ENCODE peak calls at places on chromosomes 5 and 9, in seven cellular contexts. U is PC-3; C is CD8-positive, alpha-beta T cell; F is neuronal stem cell; K is breast epithelium; L is CD4-positive, CD25-positive, alpha-beta regulatory T cell; N is mesendoderm. I is an unnamed sample.
A peak's percentile ranks its signal among the peaks of the same experiment; 100 is the strongest.

GRCh38 chr9:114366334-114367128 is 21.3 kb downstream of the AKNA start:
- DNase-seq in U (peak; percentile 87), C (no peak), F (no peak), K (no peak), L (no peak), N (no peak), I (no peak)

GRCh38 chr5:34976347-34976746 is 47.0 kb downstream of the DNAJC21 start:
- DNase-seq in U (no peak), C (no peak), F (no peak), K (no peak), L (no peak), N (peak; percentile 25), I (no peak)

GRCh38 chr5:66894480-66895240 is 298.5 kb downstream of the MAST4 start:
- DNase-seq in U (peak; percentile 3), C (no peak), F (no peak), K (no peak), L (no peak), N (no peak), I (no peak)

GRCh38 chr5:94969174-94969573 is 315.7 kb downstream of the MCTP1 start:
- DNase-seq in U (peak; percentile 51), C (no peak), F (no peak), K (no peak), L (no peak), N (peak; percentile 5), I (no peak)

GRCh38 chr5:44332360-44332971 is 56.8 kb downstream of the FGF10 start:
- DNase-seq in U (peak; percentile 82), C (no peak), F (peak; percentile 49), K (no peak), L (no peak), N (peak; percentile 84), I (no peak)

GRCh38 chr9:87630266-87630665 is 95.7 kb upstream of the CTSL start:
- DNase-seq in U (no peak), C (no peak), F (no peak), K (no peak), L (no peak), N (peak; percentile 64), I (no peak)

GRCh38 chr9:114910541-114910940 is 19.9 kb downstream of the TNFSF8 start:
- DNase-seq in U (no peak), C (no peak), F (no peak), K (no peak), L (no peak), N (no peak), I (peak; percentile 10)

GRCh38 chr9:123062306-123063171 is 29.1 kb downstream of the GPR21 start:
- DNase-seq in U (no peak), C (no peak), F (no peak), K (no peak), L (no peak), N (no peak), I (no peak)

GRCh38 chr9:86193088-86193487 is 66.4 kb downstream of the C9orf153 start:
- DNase-seq in U (no peak), C (no peak), F (no peak), K (no peak), L (no peak), N (no peak), I (no peak)

GRCh38 chr9:131259432-131259885 is 16.9 kb downstream of the FAM78A start:
- DNase-seq in U (no peak), C (no peak), F (no peak), K (no peak), L (no peak), N (no peak), I (no peak)

GRCh38 chr5:158679221-158679641 is 420.5 kb downstream of the EBF1 start:
- DNase-seq in U (no peak), C (no peak), F (no peak), K (no peak), L (no peak), N (peak; percentile 47), I (no peak)

GRCh38 chr5:127322405-127322804 is 31.8 kb downstream of the MEGF10 start:
- DNase-seq in U (no peak), C (no peak), F (no peak), K (no peak), L (no peak), N (no peak), I (no peak)

GRCh38 chr5:139660105-139660915 is 12.2 kb downstream of the CXXC5 start:
- DNase-seq in U (peak; percentile 82), C (no peak), F (no peak), K (peak; percentile 91), L (no peak), N (no peak), I (peak; percentile 95)

GRCh38 chr9:136171009-136171800 is 33.7 kb downstream of the LHX3 start:
- DNase-seq in U (no peak), C (no peak), F (peak; percentile 89), K (no peak), L (no peak), N (peak; percentile 86), I (no peak)

GRCh38 chr5:77743181-77743580 is 33.0 kb downstream of the TBCA start:
- DNase-seq in U (peak; percentile 8), C (no peak), F (no peak), K (no peak), L (no peak), N (no peak), I (no peak)

GRCh38 chr5:2565147-2565546 is 186.3 kb downstream of the IRX2 start:
- DNase-seq in U (no peak), C (no peak), F (no peak), K (no peak), L (no peak), N (no peak), I (no peak)

GRCh38 chr5:66850354-66851075 is 254.3 kb downstream of the MAST4 start:
- DNase-seq in U (peak; percentile 7), C (no peak), F (no peak), K (no peak), L (no peak), N (peak; percentile 36), I (no peak)

GRCh38 chr9:16728128-16728505 is 142.4 kb downstream of the BNC2 start:
- DNase-seq in U (peak; percentile 29), C (no peak), F (no peak), K (no peak), L (no peak), N (no peak), I (no peak)

GRCh38 chr9:127794001-127794791 is 8.4 kb downstream of the CDK9 start:
- DNase-seq in U (no peak), C (no peak), F (no peak), K (no peak), L (no peak), N (no peak), I (no peak)

GRCh38 chr9:103798620-103799019 is 295.5 kb upstream of the SMC2 start:
- DNase-seq in U (peak; percentile 43), C (no peak), F (no peak), K (no peak), L (no peak), N (peak; percentile 30), I (no peak)

GRCh38 chr5:149615976-149616375 is 34.7 kb downstream of the ARHGEF37 start:
- DNase-seq in U (no peak), C (no peak), F (no peak), K (no peak), L (no peak), N (no peak), I (no peak)

GRCh38 chr9:86256653-86257052 is 2.8 kb downstream of the C9orf153 start:
- DNase-seq in U (no peak), C (no peak), F (no peak), K (no peak), L (no peak), N (no peak), I (no peak)

GRCh38 chr5:59021837-59022514 is 439.1 kb downstream of the RAB3C start:
- DNase-seq in U (peak; percentile 68), C (no peak), F (no peak), K (no peak), L (no peak), N (no peak), I (no peak)

GRCh38 chr5:144249755-144250464 is 79.2 kb downstream of the KCTD16 start:
- DNase-seq in U (no peak), C (no peak), F (no peak), K (no peak), L (no peak), N (no peak), I (no peak)

GRCh38 chr9:101093620-101094019 is 65.1 kb downstream of the PLPPR1 start:
- DNase-seq in U (peak; percentile 14), C (no peak), F (no peak), K (no peak), L (no peak), N (peak; percentile 88), I (no peak)

GRCh38 chr9:16202221-16202620 is 649.4 kb downstream of the CCDC171 start:
- DNase-seq in U (no peak), C (no peak), F (no peak), K (no peak), L (no peak), N (no peak), I (no peak)

GRCh38 chr5:167895899-167896659 is 395.4 kb upstream of the WWC1 start:
- DNase-seq in U (no peak), C (no peak), F (no peak), K (no peak), L (no peak), N (no peak), I (no peak)

GRCh38 chr5:2995667-2996066 is 244.2 kb upstream of the IRX2 start:
- DNase-seq in U (no peak), C (no peak), F (no peak), K (no peak), L (no peak), N (no peak), I (no peak)

GRCh38 chr9:98074119-98074990 is 17.8 kb downstream of the NANS start:
- DNase-seq in U (peak; percentile 70), C (peak; percentile 85), F (peak; percentile 67), K (no peak), L (peak; percentile 59), N (peak; percentile 72), I (no peak)

GRCh38 chr5:170562166-170562565 is 58.3 kb downstream of the KCNIP1 start:
- DNase-seq in U (no peak), C (no peak), F (no peak), K (no peak), L (no peak), N (no peak), I (no peak)

GRCh38 chr5:122153230-122153629 is 23.9 kb downstream of the ZNF474 start:
- DNase-seq in U (peak; percentile 71), C (no peak), F (no peak), K (no peak), L (no peak), N (no peak), I (no peak)
- H3K27ac ChIP-seq in U (peak overlapping the region; percentile 50), C (no peak overlapping the region), F (no peak overlapping the region), K (no peak overlapping the region), L (no peak overlapping the region), N (no peak overlapping the region), I (no peak overlapping the region)

GRCh38 chr9:4680178-4680535 is 788 bp downstream of the CDC37L1 start:
- DNase-seq in U (no peak), C (no peak), F (no peak), K (no peak), L (no peak), N (no peak), I (no peak)
- H3K27ac ChIP-seq in U (peak overlapping the region; percentile 67), C (peak overlapping the region; percentile 96), F (peak overlapping the region; percentile 86), K (peak overlapping the region; percentile 97), L (peak overlapping the region; percentile 96), N (peak overlapping the region; percentile 89), I (peak overlapping the region; percentile 98)

GRCh38 chr5:132417461-132417860 is 48.0 kb downstream of the SLC22A5 start:
- DNase-seq in U (no peak), C (no peak), F (no peak), K (no peak), L (no peak), N (no peak), I (no peak)
- H3K27ac ChIP-seq in U (no peak overlapping the region), C (no peak overlapping the region), F (no peak overlapping the region), K (peak overlapping the region; percentile 71), L (no peak overlapping the region), N (no peak overlapping the region), I (peak overlapping the region; percentile 56)

GRCh38 chr5:42950466-42951168 is 89.5 kb downstream of the ANXA2R start:
- DNase-seq in U (peak; percentile 100), C (peak; percentile 76), F (no peak), K (peak; percentile 79), L (peak; percentile 64), N (peak; percentile 79), I (no peak)
- H3K27ac ChIP-seq in U (peak overlapping the region; percentile 94), C (peak overlapping the region; percentile 94), F (no peak overlapping the region), K (peak overlapping the region; percentile 95), L (peak overlapping the region; percentile 99), N (no peak overlapping the region), I (peak overlapping the region; percentile 80)